ENCODE peak calls at places on chromosomes 1 and 21, in four cellular contexts. W, O, Y and H are unnamed samples. For H3K4me1, the result is how much of the 10 kb centered on the place peaks cover.

GRCh38 chr1:183301239-183301638 is 115.2 kb downstream of the LAMC2 start:
- DNase-seq in W (no peak), O (no peak), Y (no peak), H (no peak)

GRCh38 chr1:47409311-47410085 is 6.6 kb upstream of the FOXE3 start:
- DNase-seq in Y (no peak), O (peak), W (no peak), H (peak)

GRCh38 chr21:44399151-44399954 is 45.9 kb downstream of the TRPM2 start:
- DNase-seq in Y (no peak), O (no peak), W (no peak), H (no peak)

GRCh38 chr1:93979718-93980319 is 70.6 kb upstream of the GCLM start:
- DNase-seq in W (peak), Y (no peak), O (peak), H (no peak)

GRCh38 chr1:155005076-155005971 is 2.7 kb downstream of the ZBTB7B start:
- DNase-seq in W (peak), Y (peak), O (peak), H (peak)

GRCh38 chr21:33492571-33492970 is 1.1 kb upstream of the DNAJC28 start:
- DNase-seq in W (no peak), O (peak), Y (no peak), H (no peak)

GRCh38 chr1:190880352-190880751 is 402.7 kb upstream of the BRINP3 start:
- DNase-seq in Y (no peak), W (no peak), O (no peak), H (no peak)

GRCh38 chr1:65056234-65056633 is 89.9 kb upstream of the JAK1 start:
- DNase-seq in Y (no peak), O (no peak), W (no peak), H (no peak)

GRCh38 chr21:31752352-31752751 is 20.4 kb upstream of the SCAF4 start:
- DNase-seq in O (no peak), W (no peak), Y (no peak), H (no peak)

GRCh38 chr1:223225061-223225460 is 82.0 kb upstream of the TLR5 start:
- DNase-seq in O (no peak), Y (no peak), W (no peak), H (no peak)

GRCh38 chr1:243943671-243944428 is 93.8 kb upstream of the AKT3 start:
- DNase-seq in O (no peak), W (no peak), Y (no peak), H (no peak)

GRCh38 chr1:61352845-61353435 is 270.6 kb downstream of the NFIA start:
- DNase-seq in Y (no peak), O (no peak), W (no peak), H (no peak)

GRCh38 chr21:38048241-38048640 is 132.0 kb upstream of the KCNJ6 start:
- DNase-seq in Y (no peak), W (no peak), O (no peak), H (no peak)

GRCh38 chr1:24450857-24451397 is 35.3 kb downstream of the NIPAL3 start:
- DNase-seq in Y (no peak), W (no peak), O (no peak), H (no peak)

GRCh38 chr1:40971962-40972361 is 7.5 kb upstream of the CTPS1 start:
- DNase-seq in O (no peak), W (no peak), Y (no peak), H (no peak)

GRCh38 chr1:201634261-201634660 is 95.3 kb downstream of the NAV1 start:
- DNase-seq in O (peak), Y (no peak), W (no peak), H (no peak)

DNA sequence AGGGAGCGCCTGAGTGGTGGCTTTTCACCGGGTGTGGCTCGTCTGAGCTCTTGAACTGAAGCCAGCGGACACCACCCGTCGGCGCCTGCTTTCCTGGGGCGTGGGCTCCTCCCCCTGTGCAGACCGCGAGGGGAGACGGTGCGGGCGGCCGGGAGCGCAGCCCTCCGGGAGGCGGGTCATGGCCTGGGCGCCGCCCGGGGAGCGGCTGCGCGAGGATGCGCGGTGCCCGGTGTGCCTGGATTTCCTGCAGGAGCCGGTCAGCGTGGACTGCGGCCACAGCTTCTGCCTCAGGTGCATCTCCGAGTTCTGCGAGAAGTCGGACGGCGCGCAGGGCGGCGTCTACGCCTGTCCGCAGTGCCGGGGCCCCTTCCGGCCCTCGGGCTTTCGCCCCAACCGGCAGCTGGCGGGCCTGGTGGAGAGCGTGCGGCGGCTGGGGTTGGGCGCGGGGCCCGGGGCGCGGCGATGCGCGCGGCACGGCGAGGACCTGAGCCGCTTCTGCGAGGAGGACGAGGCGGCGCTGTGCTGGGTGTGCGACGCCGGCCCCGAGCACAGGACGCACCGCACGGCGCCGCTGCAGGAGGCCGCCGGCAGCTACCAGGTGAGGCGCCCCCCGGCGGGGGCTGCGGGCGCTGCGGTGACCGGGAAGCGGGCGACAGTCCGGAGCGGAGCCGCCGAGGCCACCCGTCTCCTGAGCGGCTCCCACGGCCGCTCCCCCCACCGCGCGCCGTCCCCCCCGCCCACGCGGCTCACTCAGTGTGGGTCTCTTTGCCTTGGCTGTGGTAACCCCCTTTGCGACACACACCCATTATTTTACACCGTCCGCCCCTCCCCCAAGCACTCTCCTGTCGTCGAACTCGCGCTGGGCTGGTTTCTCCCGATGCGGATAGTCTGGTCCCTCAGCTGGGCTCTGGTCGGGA is at the start of gene TRIM58:
- DNase-seq in W (peak), O (no peak), Y (no peak), H (no peak)
- TF ChIP-seq CTCF in W (no peak), O (no peak), Y (no peak), H (no peak)

DNA sequence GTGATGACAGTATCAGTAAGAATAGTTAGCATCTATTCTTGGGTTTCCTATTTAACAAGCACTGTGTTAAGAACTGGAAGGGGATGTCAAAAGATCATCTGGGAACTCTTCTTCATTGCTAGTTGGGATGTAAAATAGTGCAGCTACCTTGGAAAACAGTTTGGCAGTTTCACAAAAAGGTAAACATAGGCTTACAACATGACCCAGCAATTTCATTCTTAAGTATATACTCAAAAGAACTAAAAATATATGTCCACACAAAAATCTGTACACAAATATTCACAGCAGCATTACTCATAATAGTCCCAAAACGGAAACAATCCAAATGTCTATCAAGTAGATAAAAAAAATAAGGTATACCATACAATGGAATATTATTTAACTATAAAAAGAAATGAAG is 45.7 kb downstream of the DIPK1A start:
- DNase-seq in Y (no peak), O (no peak), W (no peak), H (no peak)
- H3K4me1 ChIP-seq in Y (under half), O (under half), W (under half), H (under half)

GRCh38 chr1:212091438-212092121 is 56.0 kb downstream of the DTL start:
- DNase-seq in Y (no peak), O (no peak), W (no peak), H (no peak)
- H3K4me3 ChIP-seq in Y (no peak), O (no peak), W (no peak), H (no peak)

DNA sequence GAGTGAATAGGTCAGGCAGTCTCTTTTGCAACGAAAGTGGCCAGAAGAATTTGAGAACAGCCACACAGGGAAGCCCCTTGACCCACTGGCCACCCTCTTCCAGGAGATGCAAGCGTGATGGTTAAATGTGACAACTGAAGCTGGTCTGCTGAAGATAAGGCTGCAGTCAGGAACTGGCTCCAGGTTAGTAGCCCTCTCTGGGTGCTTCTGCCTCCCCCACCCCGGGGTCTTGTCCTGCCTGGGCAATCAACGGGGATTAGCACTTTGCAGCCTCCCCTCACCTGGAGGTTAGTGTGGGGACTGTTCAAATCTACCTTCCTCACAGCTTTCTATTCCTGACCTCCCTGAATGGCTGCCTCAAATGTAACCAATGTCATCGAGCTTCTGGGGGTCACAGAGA is 125.9 kb downstream of the PLXNA2 start:
- DNase-seq in Y (no peak), W (no peak), O (no peak), H (no peak)
- TF ChIP-seq CTCF in Y (no peak), W (no peak), O (no peak), H (no peak)

DNA sequence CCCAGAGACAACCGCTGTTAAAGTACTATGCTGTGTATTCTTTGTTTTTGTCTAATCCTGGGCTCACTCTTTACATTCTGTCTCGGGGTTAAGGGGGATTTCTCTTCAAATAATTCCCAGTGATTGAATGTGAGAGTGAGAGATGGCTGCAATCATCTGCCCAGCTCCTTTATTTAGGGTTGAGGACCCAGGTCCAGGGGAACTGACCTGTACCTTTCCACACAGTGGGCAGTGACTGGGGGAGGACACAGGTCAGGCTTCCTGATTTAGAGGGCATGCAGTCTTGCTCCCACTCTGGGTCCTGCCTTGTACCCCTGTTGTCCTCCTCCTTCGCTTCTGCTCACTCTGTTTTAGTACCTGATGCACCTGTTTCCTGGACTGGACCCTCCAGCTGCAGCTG is 22.0 kb downstream of the PHGDH start:
- DNase-seq in Y (no peak), W (no peak), O (no peak), H (no peak)
- H3K4me1 ChIP-seq in Y (under half), W (under half), O (under half), H (under half)

GRCh38 chr1:39635871-39636210 is 3.6 kb downstream of the HEYL start:
- DNase-seq in W (no peak), O (no peak), Y (no peak), H (no peak)
- H3K4me3 ChIP-seq in W (peak), O (no peak), Y (peak), H (no peak)

GRCh38 chr21:35207322-35207721 is 158.2 kb upstream of the RUNX1 start:
- DNase-seq in O (no peak), W (no peak), Y (no peak), H (no peak)

GRCh38 chr21:35206141-35207125 is 157.3 kb upstream of the RUNX1 start:
- DNase-seq in Y (no peak), O (no peak), W (peak), H (no peak)

GRCh38 chr21:35203093-35204021 is 154.3 kb upstream of the RUNX1 start:
- DNase-seq in W (no peak), O (peak), Y (no peak), H (no peak)

GRCh38 chr21:35204125-35204524 is 155.0 kb upstream of the RUNX1 start:
- DNase-seq in Y (no peak), O (no peak), W (no peak), H (no peak)

DNA sequence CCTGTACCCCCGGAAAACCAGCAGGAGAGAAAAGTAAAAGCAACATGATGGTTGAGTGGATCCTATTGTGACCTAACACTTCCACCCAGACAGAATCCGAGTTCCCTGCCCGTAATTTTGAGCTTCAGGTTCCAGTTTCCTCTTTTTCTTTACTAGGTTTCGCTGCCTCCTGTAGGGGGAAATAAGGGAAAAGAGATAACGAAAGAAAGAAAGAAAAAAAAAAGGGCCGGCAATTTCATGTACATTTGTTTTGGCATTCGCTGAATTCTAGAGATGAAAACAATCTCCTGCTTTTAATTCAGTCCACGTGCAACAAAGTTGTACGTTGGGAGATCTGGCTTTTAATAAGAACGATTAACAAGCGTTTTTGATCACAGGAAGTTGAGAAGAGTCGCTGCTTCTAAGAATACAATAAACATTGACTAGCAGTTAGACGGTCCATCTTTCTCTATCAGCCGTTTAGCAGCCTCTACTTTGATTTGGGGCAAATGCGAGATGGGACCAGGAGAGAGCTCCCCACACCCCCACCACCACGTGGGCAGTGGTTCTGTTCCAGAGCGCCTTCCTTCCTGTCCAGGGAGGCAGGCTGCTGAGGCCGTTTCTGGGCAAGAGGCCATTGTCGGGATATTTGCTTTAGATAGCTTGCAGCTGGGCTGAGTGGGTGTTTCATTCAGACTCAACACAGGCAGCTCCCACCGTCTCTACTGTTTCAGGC is 155.9 kb upstream of the RUNX1 start:
- DNase-seq in O (peak), W (peak), Y (peak), H (no peak)
- TF ChIP-seq CTCF in O (peak), W (no peak), Y (no peak), H (no peak)

GRCh38 chr1:206770531-206771352 is at the start of gene IL19:
- DNase-seq in W (no peak), O (peak), Y (no peak), H (no peak)
- H3K4me1 ChIP-seq in W (under half), O (under half), Y (under half), H (under half)

GRCh38 chr1:12594490-12594889 is 23.5 kb downstream of the DHRS3 start:
- DNase-seq in O (no peak), W (no peak), Y (no peak), H (no peak)
- H3K4me3 ChIP-seq in O (no peak), W (peak), Y (peak), H (no peak)